ENCODE peak calls at places on chromosomes 12 and 14, in eight cellular contexts. One of them, this sample, is unnamed.

GRCh38 chr14:101367421-101368261 is 193.7 kb upstream of the DIO3 start:
- DNase-seq in ELF-1: no peak
- DNase-seq in activated gamma-delta T cell: no peak
- DNase-seq in T-helper 1 cell: no peak
- DNase-seq in thoracic aorta: no peak
- DNase-seq in spleen: peak
- DNase-seq in ACHN: no peak
- DNase-seq in Jurkat, Clone E6-1: no peak
- DNase-seq in this sample: no peak

GRCh38 chr14:72479471-72479931 is 414.4 kb downstream of the DPF3 start:
- DNase-seq in ELF-1: no peak
- DNase-seq in activated gamma-delta T cell: no peak
- DNase-seq in T-helper 1 cell: no peak
- DNase-seq in thoracic aorta: no peak
- DNase-seq in spleen: no peak
- DNase-seq in ACHN: no peak
- DNase-seq in Jurkat, Clone E6-1: no peak
- DNase-seq in this sample: no peak

GRCh38 chr14:58977366-58977765 is 211.1 kb upstream of the DAAM1 start:
- DNase-seq in ELF-1: no peak
- DNase-seq in activated gamma-delta T cell: no peak
- DNase-seq in T-helper 1 cell: no peak
- DNase-seq in thoracic aorta: no peak
- DNase-seq in spleen: no peak
- DNase-seq in ACHN: no peak
- DNase-seq in Jurkat, Clone E6-1: no peak
- DNase-seq in this sample: no peak

GRCh38 chr12:111409403-111410228 is 3.9 kb downstream of the SH2B3 start:
- DNase-seq in ELF-1: no peak
- DNase-seq in activated gamma-delta T cell: peak
- DNase-seq in T-helper 1 cell: peak
- DNase-seq in thoracic aorta: peak
- DNase-seq in spleen: peak
- DNase-seq in ACHN: peak
- DNase-seq in Jurkat, Clone E6-1: no peak
- DNase-seq in this sample: peak

GRCh38 chr12:52037248-52037861 is 13.9 kb upstream of the NR4A1 start:
- DNase-seq in ELF-1: peak
- DNase-seq in activated gamma-delta T cell: no peak
- DNase-seq in T-helper 1 cell: no peak
- DNase-seq in thoracic aorta: no peak
- DNase-seq in spleen: peak
- DNase-seq in ACHN: peak
- DNase-seq in Jurkat, Clone E6-1: no peak
- DNase-seq in this sample: no peak

GRCh38 chr14:100620437-100621100 is 33.4 kb upstream of the BEGAIN start:
- DNase-seq in ELF-1: no peak
- DNase-seq in activated gamma-delta T cell: no peak
- DNase-seq in T-helper 1 cell: no peak
- DNase-seq in thoracic aorta: no peak
- DNase-seq in spleen: peak
- DNase-seq in ACHN: no peak
- DNase-seq in Jurkat, Clone E6-1: no peak
- DNase-seq in this sample: no peak

GRCh38 chr12:46409974-46410373 is 37.4 kb upstream of the SLC38A2 start:
- DNase-seq in ELF-1: no peak
- DNase-seq in activated gamma-delta T cell: no peak
- DNase-seq in T-helper 1 cell: no peak
- DNase-seq in thoracic aorta: no peak
- DNase-seq in spleen: no peak
- DNase-seq in ACHN: no peak
- DNase-seq in Jurkat, Clone E6-1: no peak
- DNase-seq in this sample: no peak

GRCh38 chr12:105025890-105026289 is 39.8 kb downstream of the NOPCHAP1 start:
- DNase-seq in ELF-1: no peak
- DNase-seq in activated gamma-delta T cell: no peak
- DNase-seq in T-helper 1 cell: no peak
- DNase-seq in thoracic aorta: peak
- DNase-seq in spleen: no peak
- DNase-seq in ACHN: no peak
- DNase-seq in Jurkat, Clone E6-1: no peak
- DNase-seq in this sample: no peak

GRCh38 chr12:110694330-110694891 is 5.5 kb upstream of the HVCN1 start:
- DNase-seq in ELF-1: no peak
- DNase-seq in activated gamma-delta T cell: no peak
- DNase-seq in T-helper 1 cell: no peak
- DNase-seq in thoracic aorta: no peak
- DNase-seq in spleen: peak
- DNase-seq in ACHN: no peak
- DNase-seq in Jurkat, Clone E6-1: no peak
- DNase-seq in this sample: no peak

GRCh38 chr12:1995205-1995896 is 8.9 kb downstream of the DCP1B start:
- DNase-seq in ELF-1: no peak
- DNase-seq in activated gamma-delta T cell: no peak
- DNase-seq in T-helper 1 cell: no peak
- DNase-seq in thoracic aorta: no peak
- DNase-seq in spleen: no peak
- DNase-seq in ACHN: no peak
- DNase-seq in Jurkat, Clone E6-1: no peak
- DNase-seq in this sample: no peak

GRCh38 chr12:52837341-52837741 is 3.2 kb upstream of the KRT79 start:
- DNase-seq in ELF-1: peak
- DNase-seq in activated gamma-delta T cell: no peak
- DNase-seq in T-helper 1 cell: no peak
- DNase-seq in thoracic aorta: no peak
- DNase-seq in spleen: peak
- DNase-seq in ACHN: peak
- DNase-seq in Jurkat, Clone E6-1: no peak
- DNase-seq in this sample: peak

GRCh38 chr12:47376937-47377336 is 297.2 kb upstream of the AMIGO2 start:
- DNase-seq in ELF-1: no peak
- DNase-seq in activated gamma-delta T cell: no peak
- DNase-seq in T-helper 1 cell: no peak
- DNase-seq in thoracic aorta: no peak
- DNase-seq in spleen: no peak
- DNase-seq in ACHN: no peak
- DNase-seq in Jurkat, Clone E6-1: no peak
- DNase-seq in this sample: no peak

GRCh38 chr12:19971396-19971802 is 396.9 kb upstream of the PDE3A start:
- DNase-seq in ELF-1: peak
- DNase-seq in activated gamma-delta T cell: no peak
- DNase-seq in T-helper 1 cell: no peak
- DNase-seq in thoracic aorta: no peak
- DNase-seq in spleen: no peak
- DNase-seq in ACHN: peak
- DNase-seq in Jurkat, Clone E6-1: no peak
- DNase-seq in this sample: peak

GRCh38 chr14:54814076-54814475 is 88.5 kb downstream of the GCH1 start:
- DNase-seq in ELF-1: no peak
- DNase-seq in activated gamma-delta T cell: no peak
- DNase-seq in T-helper 1 cell: no peak
- DNase-seq in thoracic aorta: no peak
- DNase-seq in spleen: no peak
- DNase-seq in ACHN: peak
- DNase-seq in Jurkat, Clone E6-1: peak
- DNase-seq in this sample: peak

GRCh38 chr12:57089259-57090245 is 638 bp downstream of the NAB2 start:
- DNase-seq in ELF-1: peak
- DNase-seq in activated gamma-delta T cell: no peak
- DNase-seq in T-helper 1 cell: peak
- DNase-seq in thoracic aorta: no peak
- DNase-seq in spleen: peak
- DNase-seq in ACHN: peak
- DNase-seq in Jurkat, Clone E6-1: no peak
- DNase-seq in this sample: no peak

GRCh38 chr12:105492591-105492990 is 162.1 kb downstream of the C12orf75 start:
- DNase-seq in ELF-1: peak
- DNase-seq in activated gamma-delta T cell: no peak
- DNase-seq in T-helper 1 cell: no peak
- DNase-seq in thoracic aorta: no peak
- DNase-seq in spleen: no peak
- DNase-seq in ACHN: no peak
- DNase-seq in Jurkat, Clone E6-1: no peak
- DNase-seq in this sample: peak

GRCh38 chr12:45907955-45908354 is 82.4 kb downstream of the SCAF11 start:
- DNase-seq in ELF-1: no peak
- DNase-seq in activated gamma-delta T cell: no peak
- DNase-seq in T-helper 1 cell: no peak
- DNase-seq in thoracic aorta: no peak
- DNase-seq in spleen: no peak
- DNase-seq in ACHN: no peak
- DNase-seq in Jurkat, Clone E6-1: no peak
- DNase-seq in this sample: no peak

GRCh38 chr14:93964281-93964680 is 12.1 kb downstream of the ASB2 start:
- DNase-seq in ELF-1: no peak
- DNase-seq in activated gamma-delta T cell: no peak
- DNase-seq in T-helper 1 cell: no peak
- DNase-seq in thoracic aorta: no peak
- DNase-seq in spleen: no peak
- DNase-seq in ACHN: no peak
- DNase-seq in Jurkat, Clone E6-1: no peak
- DNase-seq in this sample: no peak

GRCh38 chr12:122743895-122744525 is 8.6 kb upstream of the DENR start:
- DNase-seq in ELF-1: no peak
- DNase-seq in activated gamma-delta T cell: no peak
- DNase-seq in T-helper 1 cell: no peak
- DNase-seq in thoracic aorta: no peak
- DNase-seq in spleen: peak
- DNase-seq in ACHN: no peak
- DNase-seq in Jurkat, Clone E6-1: no peak
- DNase-seq in this sample: no peak

GRCh38 chr12:122459211-122459610 is 36.7 kb upstream of the CLIP1 start:
- DNase-seq in ELF-1: no peak
- DNase-seq in activated gamma-delta T cell: no peak
- DNase-seq in T-helper 1 cell: no peak
- DNase-seq in thoracic aorta: no peak
- DNase-seq in spleen: no peak
- DNase-seq in ACHN: peak
- DNase-seq in Jurkat, Clone E6-1: no peak
- DNase-seq in this sample: no peak

GRCh38 chr14:90388437-90388836 is 8.4 kb upstream of the CALM1 start:
- DNase-seq in ELF-1: peak
- DNase-seq in activated gamma-delta T cell: no peak
- DNase-seq in T-helper 1 cell: no peak
- DNase-seq in thoracic aorta: no peak
- DNase-seq in spleen: no peak
- DNase-seq in ACHN: peak
- DNase-seq in Jurkat, Clone E6-1: no peak
- DNase-seq in this sample: peak

GRCh38 chr12:121570467-121571283 is 10.1 kb downstream of the KDM2B start:
- DNase-seq in ELF-1: no peak
- DNase-seq in activated gamma-delta T cell: no peak
- DNase-seq in T-helper 1 cell: no peak
- DNase-seq in thoracic aorta: no peak
- DNase-seq in spleen: no peak
- DNase-seq in ACHN: no peak
- DNase-seq in Jurkat, Clone E6-1: no peak
- DNase-seq in this sample: no peak

GRCh38 chr12:89464974-89465592 is 59.5 kb downstream of the GALNT4 start:
- DNase-seq in ELF-1: no peak
- DNase-seq in activated gamma-delta T cell: no peak
- DNase-seq in T-helper 1 cell: no peak
- DNase-seq in thoracic aorta: no peak
- DNase-seq in spleen: no peak
- DNase-seq in ACHN: no peak
- DNase-seq in Jurkat, Clone E6-1: no peak
- DNase-seq in this sample: no peak

GRCh38 chr14:89534896-89535615 is 118.0 kb upstream of the FOXN3 start:
- DNase-seq in ELF-1: no peak
- DNase-seq in activated gamma-delta T cell: no peak
- DNase-seq in T-helper 1 cell: no peak
- DNase-seq in thoracic aorta: no peak
- DNase-seq in spleen: no peak
- DNase-seq in ACHN: no peak
- DNase-seq in Jurkat, Clone E6-1: no peak
- DNase-seq in this sample: no peak

GRCh38 chr14:30608533-30609006 is 13.5 kb upstream of the SCFD1 start:
- DNase-seq in ELF-1: no peak
- DNase-seq in activated gamma-delta T cell: no peak
- DNase-seq in T-helper 1 cell: no peak
- DNase-seq in thoracic aorta: no peak
- DNase-seq in spleen: no peak
- DNase-seq in ACHN: peak
- DNase-seq in Jurkat, Clone E6-1: no peak
- DNase-seq in this sample: no peak

GRCh38 chr14:29061702-29062101 is 295.1 kb downstream of the FOXG1 start:
- DNase-seq in ELF-1: no peak
- DNase-seq in activated gamma-delta T cell: no peak
- DNase-seq in T-helper 1 cell: no peak
- DNase-seq in thoracic aorta: no peak
- DNase-seq in spleen: no peak
- DNase-seq in ACHN: no peak
- DNase-seq in Jurkat, Clone E6-1: no peak
- DNase-seq in this sample: no peak

GRCh38 chr14:104855532-104856090 is 9.5 kb upstream of the CEP170B start:
- DNase-seq in ELF-1: no peak
- DNase-seq in activated gamma-delta T cell: no peak
- DNase-seq in T-helper 1 cell: no peak
- DNase-seq in thoracic aorta: no peak
- DNase-seq in spleen: no peak
- DNase-seq in ACHN: no peak
- DNase-seq in Jurkat, Clone E6-1: no peak
- DNase-seq in this sample: no peak

GRCh38 chr14:52314521-52315354 is 626 bp downstream of the PTGER2 start:
- DNase-seq in ELF-1: peak
- DNase-seq in activated gamma-delta T cell: peak
- DNase-seq in T-helper 1 cell: no peak
- DNase-seq in thoracic aorta: no peak
- DNase-seq in spleen: peak
- DNase-seq in ACHN: peak
- DNase-seq in Jurkat, Clone E6-1: no peak
- DNase-seq in this sample: peak

GRCh38 chr14:70773182-70773862 is 36.0 kb downstream of the MAP3K9 start:
- DNase-seq in ELF-1: no peak
- DNase-seq in activated gamma-delta T cell: no peak
- DNase-seq in T-helper 1 cell: no peak
- DNase-seq in thoracic aorta: no peak
- DNase-seq in spleen: no peak
- DNase-seq in ACHN: no peak
- DNase-seq in Jurkat, Clone E6-1: no peak
- DNase-seq in this sample: no peak

GRCh38 chr12:55972906-55973597 is 826 bp upstream of the RAB5B start:
- DNase-seq in ELF-1: no peak
- DNase-seq in activated gamma-delta T cell: no peak
- DNase-seq in T-helper 1 cell: no peak
- DNase-seq in thoracic aorta: no peak
- DNase-seq in spleen: no peak
- DNase-seq in ACHN: no peak
- DNase-seq in Jurkat, Clone E6-1: no peak
- DNase-seq in this sample: peak